ENCODE peak calls at places on chromosomes 16 and 17, in four cellular contexts. One of them, this sample, is unnamed.
A peak's percentile ranks its signal among the peaks of the same experiment; 100 is the strongest.

GRCh38 chr16:3021449-3022207 is 1.5 kb downstream of the TNFRSF12A start:
- DNase-seq in MV-4-11: peak; percentile 51
- DNase-seq in HS-27A: peak; percentile 96
- DNase-seq in AG10803: peak; percentile 94
- DNase-seq in this sample: no peak

GRCh38 chr17:73342549-73343167 is 30.9 kb upstream of the CDC42EP4 start:
- DNase-seq in MV-4-11: no peak
- DNase-seq in HS-27A: no peak
- DNase-seq in AG10803: peak; percentile 65
- DNase-seq in this sample: no peak

GRCh38 chr16:28003021-28003865 is 60.3 kb downstream of the GSG1L start:
- DNase-seq in MV-4-11: no peak
- DNase-seq in HS-27A: no peak
- DNase-seq in AG10803: no peak
- DNase-seq in this sample: no peak

GRCh38 chr16:32116080-32116479 is 137.0 kb upstream of the TP53TG3D start:
- DNase-seq in MV-4-11: no peak
- DNase-seq in HS-27A: no peak
- DNase-seq in AG10803: no peak
- DNase-seq in this sample: no peak

GRCh38 chr17:6381052-6381451 is 53.9 kb downstream of the AIPL1 start:
- DNase-seq in MV-4-11: no peak
- DNase-seq in HS-27A: no peak
- DNase-seq in AG10803: peak; percentile 31
- DNase-seq in this sample: no peak

GRCh38 chr16:78980825-78981224 is 619.7 kb downstream of the MAF start:
- DNase-seq in MV-4-11: no peak
- DNase-seq in HS-27A: no peak
- DNase-seq in AG10803: no peak
- DNase-seq in this sample: no peak

GRCh38 chr17:46003907-46004748 is 5.1 kb downstream of the STH start:
- DNase-seq in MV-4-11: no peak
- DNase-seq in HS-27A: peak; percentile 7
- DNase-seq in AG10803: peak; percentile 24
- DNase-seq in this sample: no peak

GRCh38 chr17:63707151-63707550 is 7.2 kb upstream of the LIMD2 start:
- DNase-seq in MV-4-11: no peak
- DNase-seq in HS-27A: no peak
- DNase-seq in AG10803: no peak
- DNase-seq in this sample: no peak

GRCh38 chr17:3838206-3838605 is 7.8 kb downstream of the NCBP3 start:
- DNase-seq in MV-4-11: no peak
- DNase-seq in HS-27A: no peak
- DNase-seq in AG10803: no peak
- DNase-seq in this sample: no peak

GRCh38 chr16:67110136-67110847 is 551 bp downstream of the PHAF1 start:
- DNase-seq in MV-4-11: peak; percentile 97
- DNase-seq in HS-27A: no peak
- DNase-seq in AG10803: no peak
- DNase-seq in this sample: no peak

GRCh38 chr16:86015606-86016005 is 116.6 kb downstream of the IRF8 start:
- DNase-seq in MV-4-11: no peak
- DNase-seq in HS-27A: no peak
- DNase-seq in AG10803: no peak
- DNase-seq in this sample: no peak

GRCh38 chr17:1196946-1197345 is 17.2 kb upstream of the ABR start:
- DNase-seq in MV-4-11: no peak
- DNase-seq in HS-27A: no peak
- DNase-seq in AG10803: no peak
- DNase-seq in this sample: no peak

GRCh38 chr17:29570521-29570920 is 2.0 kb downstream of the TP53I13 start:
- DNase-seq in MV-4-11: no peak
- DNase-seq in HS-27A: no peak
- DNase-seq in AG10803: no peak
- DNase-seq in this sample: no peak

GRCh38 chr17:31163091-31163781 is 68.5 kb downstream of the NF1 start:
- DNase-seq in MV-4-11: no peak
- DNase-seq in HS-27A: no peak
- DNase-seq in AG10803: no peak
- DNase-seq in this sample: no peak

GRCh38 chr17:29649359-29649758 is 26.6 kb upstream of the CORO6 start:
- DNase-seq in MV-4-11: no peak
- DNase-seq in HS-27A: no peak
- DNase-seq in AG10803: no peak
- DNase-seq in this sample: no peak

GRCh38 chr17:48611681-48612455 is 1.1 kb upstream of the HOXB7 start:
- DNase-seq in MV-4-11: no peak
- DNase-seq in HS-27A: no peak
- DNase-seq in AG10803: no peak
- DNase-seq in this sample: no peak

GRCh38 chr16:2919511-2920255 is 8.0 kb downstream of the FLYWCH1 start:
- DNase-seq in MV-4-11: peak; percentile 42
- DNase-seq in HS-27A: no peak
- DNase-seq in AG10803: peak; percentile 71
- DNase-seq in this sample: no peak

GRCh38 chr16:47064775-47065174 is 79.0 kb downstream of the NETO2 start:
- DNase-seq in MV-4-11: no peak
- DNase-seq in HS-27A: no peak
- DNase-seq in AG10803: no peak
- DNase-seq in this sample: no peak

GRCh38 chr17:58324409-58325288 is 3.9 kb downstream of the TSPOAP1 start:
- DNase-seq in MV-4-11: no peak
- DNase-seq in HS-27A: no peak
- DNase-seq in AG10803: peak; percentile 59
- DNase-seq in this sample: no peak